ENCODE peak calls at places on chromosome 4, in seven cellular contexts. F, O, K, L, Q, B and N are unnamed samples.

GRCh38 chr4:79678472-79679202 is 270.6 kb upstream of the GK2 start:
- DNase-seq in F (no peak), O (no peak), K (no peak), L (no peak), Q (no peak), B (no peak), N (no peak)

GRCh38 chr4:170089743-170090666 is at the start of gene AADAT:
- DNase-seq in F (peak; percentile 81), O (peak; percentile 81), K (peak; percentile 69), L (peak; percentile 81), Q (no peak), B (peak; percentile 83), N (peak; percentile 76)

GRCh38 chr4:150321113-150321512 is 242.9 kb downstream of the DCLK2 start:
- DNase-seq in F (no peak), O (no peak), K (no peak), L (no peak), Q (no peak), B (no peak), N (no peak)

GRCh38 chr4:102423375-102423774 is 77.8 kb upstream of the NFKB1 start:
- DNase-seq in F (no peak), O (no peak), K (no peak), L (no peak), Q (no peak), B (no peak), N (no peak)

GRCh38 chr4:67575232-67575888 is 16.8 kb downstream of the STAP1 start:
- DNase-seq in F (no peak), O (no peak), K (no peak), L (no peak), Q (peak; percentile 85), B (no peak), N (no peak)

GRCh38 chr4:169243808-169244207 is 26.9 kb downstream of the SH3RF1 start:
- DNase-seq in F (no peak), O (peak; percentile 73), K (no peak), L (peak; percentile 32), Q (no peak), B (no peak), N (no peak)

GRCh38 chr4:128904821-128905220 is 95.3 kb downstream of the JADE1 start:
- DNase-seq in F (no peak), O (no peak), K (no peak), L (no peak), Q (no peak), B (no peak), N (no peak)

GRCh38 chr4:11130195-11130975 is 298.3 kb downstream of the HS3ST1 start:
- DNase-seq in F (no peak), O (no peak), K (no peak), L (no peak), Q (no peak), B (no peak), N (no peak)

GRCh38 chr4:123785515-123785914 is 388.9 kb downstream of the SPRY1 start:
- DNase-seq in F (peak; percentile 36), O (no peak), K (peak; percentile 27), L (no peak), Q (no peak), B (peak; percentile 89), N (peak; percentile 84)

GRCh38 chr4:146488495-146489174 is 33.1 kb downstream of the SLC10A7 start:
- DNase-seq in F (no peak), O (no peak), K (no peak), L (no peak), Q (no peak), B (no peak), N (no peak)

GRCh38 chr4:187302456-187302855 is 578.8 kb upstream of the FAT1 start:
- DNase-seq in F (no peak), O (no peak), K (no peak), L (no peak), Q (no peak), B (no peak), N (no peak)

GRCh38 chr4:186342582-186342981 is 76.6 kb downstream of the F11 start:
- DNase-seq in F (no peak), O (no peak), K (no peak), L (peak; percentile 5), Q (no peak), B (no peak), N (no peak)

GRCh38 chr4:67332627-67333026 is 212.7 kb downstream of the CENPC start:
- DNase-seq in F (no peak), O (peak; percentile 16), K (no peak), L (peak; percentile 20), Q (no peak), B (no peak), N (no peak)

GRCh38 chr4:20311863-20312262 is 60.2 kb downstream of the SLIT2 start:
- DNase-seq in F (no peak), O (no peak), K (no peak), L (no peak), Q (no peak), B (no peak), N (no peak)

GRCh38 chr4:112881842-112882241 is 167.6 kb upstream of the ANK2 start:
- DNase-seq in F (peak; percentile 27), O (no peak), K (no peak), L (no peak), Q (no peak), B (no peak), N (no peak)

GRCh38 chr4:143286733-143287570 is 49.7 kb upstream of the GAB1 start:
- DNase-seq in F (no peak), O (no peak), K (no peak), L (peak; percentile 2), Q (no peak), B (no peak), N (no peak)

GRCh38 chr4:186554485-186554884 is 882 bp downstream of the MTNR1A start:
- DNase-seq in F (no peak), O (peak; percentile 14), K (peak; percentile 36), L (peak; percentile 71), Q (no peak), B (no peak), N (no peak)

GRCh38 chr4:103499094-103499493 is 220.7 kb downstream of the TACR3 start:
- DNase-seq in F (no peak), O (no peak), K (no peak), L (no peak), Q (no peak), B (no peak), N (no peak)

GRCh38 chr4:103496800-103497199 is 223.0 kb downstream of the TACR3 start:
- DNase-seq in F (no peak), O (no peak), K (no peak), L (no peak), Q (no peak), B (no peak), N (no peak)

GRCh38 chr4:103498161-103499070 is 221.4 kb downstream of the TACR3 start:
- DNase-seq in F (no peak), O (no peak), K (no peak), L (no peak), Q (peak; percentile 12), B (no peak), N (no peak)

GRCh38 chr4:103497692-103498091 is 222.1 kb downstream of the TACR3 start:
- DNase-seq in F (no peak), O (no peak), K (no peak), L (no peak), Q (peak; percentile 11), B (no peak), N (no peak)

GRCh38 chr4:103493450-103494159 is 226.2 kb downstream of the TACR3 start:
- DNase-seq in F (no peak), O (no peak), K (no peak), L (no peak), Q (no peak), B (no peak), N (no peak)
- H3K27ac ChIP-seq in F (no peak overlapping the region), O (no peak overlapping the region), K (no peak overlapping the region), L (no peak overlapping the region), Q (no peak overlapping the region), B (no peak overlapping the region), N (no peak overlapping the region)

DNA sequence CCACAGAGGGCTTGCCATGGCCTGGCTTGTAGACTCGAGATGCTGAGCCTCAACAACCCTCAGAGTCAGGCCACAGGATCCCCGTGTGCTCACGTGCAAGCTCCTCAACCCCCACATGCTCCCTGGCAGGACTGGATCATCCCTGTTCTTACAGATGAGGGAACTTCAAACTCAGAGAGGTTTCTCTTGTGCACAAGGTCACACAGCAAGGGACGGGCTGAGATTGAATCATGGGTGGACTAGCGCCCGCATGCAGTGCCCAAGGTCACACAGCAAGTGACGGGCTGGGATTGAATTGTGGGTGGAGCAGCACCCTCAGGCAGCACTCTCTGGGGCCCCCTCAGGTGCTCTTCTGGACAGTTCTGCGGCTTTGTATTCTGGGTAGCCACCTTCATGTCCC is 60.6 kb upstream of the AFAP1 start:
- DNase-seq in F (no peak), O (no peak), K (no peak), L (no peak), Q (no peak), B (no peak), N (no peak)
- TF ChIP-seq EP300 in F (no peak), O (no peak), K (no peak), L (no peak), Q (no peak), B (no peak), N (no peak)

DNA sequence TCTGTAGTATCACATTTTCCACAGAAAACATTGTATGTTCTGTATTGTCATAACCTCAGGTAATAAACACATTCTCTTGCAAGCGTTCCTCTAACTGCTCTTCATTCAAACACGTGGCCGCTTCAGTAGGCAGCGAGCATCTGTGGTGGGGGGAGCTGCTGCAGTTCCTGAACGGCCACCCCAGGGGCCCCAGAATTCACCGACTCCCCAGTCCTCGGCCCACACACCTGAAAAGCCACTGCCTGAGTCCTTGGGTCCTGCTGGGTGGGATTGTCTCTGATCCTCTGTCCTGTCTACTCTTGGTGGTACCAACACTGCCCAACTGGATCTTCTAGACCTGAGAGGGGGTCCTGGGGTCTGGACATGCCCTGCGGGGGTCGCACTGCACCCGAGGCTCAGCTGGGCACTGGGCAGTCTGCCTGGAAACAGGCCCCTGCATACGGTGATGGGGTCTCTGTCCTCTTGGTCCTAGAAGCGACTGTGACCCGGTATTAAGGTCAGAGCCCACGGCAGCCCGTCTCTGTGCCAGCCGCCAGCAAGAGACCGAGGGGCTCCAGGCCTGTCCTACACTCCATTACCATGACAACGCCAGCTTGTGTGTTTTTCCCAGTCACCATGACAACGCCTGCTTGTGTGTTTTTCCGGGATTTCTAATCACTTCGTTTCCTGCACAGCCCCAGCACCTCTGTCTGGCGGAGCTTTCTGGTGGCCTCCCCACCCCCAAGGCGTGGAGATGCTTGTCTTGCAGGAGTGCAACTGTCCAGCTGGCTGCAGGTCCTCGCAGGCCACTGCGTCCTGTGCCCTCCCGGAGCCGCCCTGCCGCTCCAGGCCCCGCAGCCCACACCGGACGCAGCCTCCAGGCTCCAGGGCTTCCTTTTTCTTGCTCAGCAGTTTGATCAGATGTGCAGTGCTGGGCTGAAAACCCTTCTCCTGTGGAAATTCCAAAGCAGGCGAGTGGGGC is 16.0 kb downstream of the CTBP1 start:
- DNase-seq in F (peak; percentile 29), O (no peak), K (no peak), L (no peak), Q (no peak), B (peak; percentile 68), N (no peak)
- H3K27ac ChIP-seq in F (no peak overlapping the region), O (peak overlapping the region; percentile 51), K (peak overlapping the region; percentile 46), L (no peak overlapping the region), Q (no peak overlapping the region), B (peak overlapping the region; percentile 43), N (no peak overlapping the region)

GRCh38 chr4:65422109-65422508 is 248.2 kb downstream of the EPHA5 start:
- DNase-seq in F (no peak), O (no peak), K (no peak), L (no peak), Q (no peak), B (no peak), N (no peak)

DNA sequence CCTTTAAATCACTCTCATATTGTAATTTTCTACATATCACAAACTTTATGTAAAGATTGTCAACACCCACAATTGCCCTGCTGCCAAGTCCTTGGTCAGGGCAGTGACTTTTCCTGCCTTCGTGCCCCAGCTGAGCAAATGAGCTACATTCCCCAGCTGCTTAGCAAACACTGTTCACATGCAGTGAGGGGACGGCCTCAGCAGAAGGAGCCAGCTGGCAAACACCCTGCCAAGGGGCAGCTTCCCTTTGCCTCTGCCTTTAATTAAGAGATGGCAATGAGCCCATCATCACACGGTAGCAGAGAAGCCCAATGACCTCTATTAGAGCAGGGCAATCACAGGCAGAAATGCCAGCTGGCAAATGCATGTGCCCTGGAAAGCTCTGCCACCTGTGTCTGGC is 253.4 kb downstream of the EPHA5 start:
- DNase-seq in F (no peak), O (no peak), K (peak; percentile 92), L (peak; percentile 7), Q (no peak), B (no peak), N (no peak)
- TF ChIP-seq EP300 in F (no peak), O (no peak), K (no peak), L (no peak), Q (no peak), B (no peak), N (no peak)